ENCODE peak calls at places on chromosomes 5 and 9, in ten cellular contexts. O, M, J, R, N, F, K, T, H and Z are unnamed samples.

GRCh38 chr5:2899311-2899710 is 147.8 kb upstream of the IRX2 start:
- DNase-seq in J (no peak), H (no peak), K (no peak), R (no peak), T (no peak), F (no peak), N (peak), M (no peak), O (no peak), Z (peak)

GRCh38 chr9:135320943-135321342 is 158.6 kb upstream of the PPP1R26 start:
- DNase-seq in N (no peak), M (no peak), R (no peak), T (no peak), J (no peak), F (no peak), O (no peak), H (no peak), K (no peak), Z (no peak)

GRCh38 chr9:4756420-4756819 is 15.4 kb upstream of the AK3 start:
- DNase-seq in H (no peak), O (no peak), K (no peak), T (no peak), R (no peak), M (no peak), J (no peak), N (no peak), F (no peak), Z (no peak)

GRCh38 chr5:147369742-147370374 is 135.0 kb downstream of the STK32A start:
- DNase-seq in O (no peak), K (peak), M (no peak), R (no peak), N (no peak), F (no peak), H (no peak), J (peak), T (no peak), Z (no peak)

GRCh38 chr9:36149197-36149596 is 12.7 kb downstream of the GLIPR2 start:
- DNase-seq in M (no peak), F (no peak), N (no peak), K (peak), H (no peak), T (no peak), R (no peak), O (no peak), J (peak), Z (no peak)

GRCh38 chr5:98905857-98906688 is 22.7 kb downstream of the CHD1 start:
- DNase-seq in T (peak), F (no peak), K (peak), O (no peak), N (peak), J (peak), R (no peak), H (no peak), M (no peak), Z (no peak)

GRCh38 chr9:16031971-16032370 is 479.1 kb downstream of the CCDC171 start:
- DNase-seq in O (no peak), H (no peak), M (no peak), K (no peak), T (no peak), R (no peak), N (no peak), J (peak), F (no peak), Z (no peak)

GRCh38 chr9:112384690-112385089 is 4.8 kb downstream of the HSDL2 start:
- DNase-seq in O (no peak), M (no peak), H (no peak), N (peak), K (no peak), J (no peak), R (no peak), F (no peak), T (no peak), Z (no peak)

GRCh38 chr5:150562832-150563231 is 54.9 kb downstream of the NDST1 start:
- DNase-seq in J (peak), H (no peak), K (peak), F (peak), N (peak), O (peak), R (peak), M (no peak), T (no peak), Z (no peak)

GRCh38 chr5:72584466-72584865 is 77.3 kb upstream of the ZNF366 start:
- DNase-seq in J (no peak), O (no peak), H (no peak), T (peak), F (no peak), K (peak), R (no peak), M (no peak), N (no peak), Z (no peak)

GRCh38 chr5:16888694-16889124 is 47.4 kb downstream of the MYO10 start:
- DNase-seq in H (no peak), J (peak), O (no peak), R (peak), T (no peak), N (no peak), M (no peak), F (no peak), K (peak), Z (no peak)

GRCh38 chr5:91296691-91297143 is 86.4 kb downstream of the ARRDC3 start:
- DNase-seq in H (peak), T (no peak), F (no peak), M (peak), K (peak), R (peak), O (no peak), N (no peak), J (peak), Z (no peak)

GRCh38 chr5:919356-920000 is 26.8 kb downstream of the TRIP13 start:
- DNase-seq in H (no peak), N (no peak), J (no peak), T (no peak), O (no peak), K (no peak), F (no peak), M (no peak), R (no peak), Z (no peak)

GRCh38 chr9:89579741-89580395 is 24.9 kb upstream of the GADD45G start:
- DNase-seq in N (no peak), R (no peak), T (no peak), J (no peak), M (no peak), F (no peak), O (no peak), K (no peak), H (no peak), Z (no peak)

GRCh38 chr5:80885698-80886000 is 74.5 kb upstream of the RASGRF2 start:
- DNase-seq in N (no peak), M (no peak), F (no peak), O (no peak), T (no peak), K (no peak), H (no peak), J (peak), R (peak), Z (no peak)

GRCh38 chr9:72586388-72587160 is 65.2 kb downstream of the TMC1 start:
- DNase-seq in N (no peak), F (peak), H (no peak), M (no peak), K (peak), T (no peak), J (peak), O (no peak), R (peak), Z (no peak)

GRCh38 chr5:61732376-61732775 is 400.3 kb downstream of the ZSWIM6 start:
- DNase-seq in N (no peak), K (peak), H (no peak), O (no peak), T (no peak), R (no peak), M (no peak), F (no peak), J (peak), Z (no peak)

GRCh38 chr5:61477788-61478187 is 145.7 kb downstream of the ZSWIM6 start:
- DNase-seq in M (no peak), O (no peak), T (no peak), R (no peak), F (no peak), N (no peak), H (no peak), K (no peak), J (no peak), Z (no peak)

GRCh38 chr5:17302590-17302989 is 85.2 kb downstream of the BASP1 start:
- DNase-seq in H (no peak), R (no peak), F (no peak), K (peak), T (no peak), O (no peak), J (peak), M (no peak), N (no peak), Z (no peak)

GRCh38 chr5:168288349-168289245 is 2.8 kb upstream of the WWC1 start:
- DNase-seq in F (peak), J (no peak), N (no peak), R (peak), T (no peak), K (no peak), O (no peak), H (no peak), M (no peak), Z (peak)

GRCh38 chr9:127754761-127755557 is 19.9 kb upstream of the TOR2A start:
- DNase-seq in J (no peak), M (no peak), R (no peak), N (no peak), F (no peak), O (peak), K (no peak), H (no peak), T (no peak), Z (no peak)

GRCh38 chr9:35555881-35556280 is 49.2 kb upstream of the TESK1 start:
- DNase-seq in K (no peak), F (no peak), R (no peak), N (no peak), T (no peak), O (no peak), J (no peak), M (no peak), H (no peak), Z (no peak)

GRCh38 chr5:34751807-34752736 is 86.9 kb upstream of the TTC23L start:
- DNase-seq in J (peak), H (no peak), N (no peak), R (no peak), M (peak), K (no peak), F (peak), O (no peak), T (peak), Z (no peak)

GRCh38 chr9:69590241-69590640 is 81.9 kb downstream of the APBA1 start:
- DNase-seq in M (no peak), R (no peak), T (no peak), O (no peak), H (no peak), K (no peak), F (no peak), N (no peak), J (no peak), Z (no peak)

GRCh38 chr5:175466700-175467318 is 11.6 kb upstream of the SFXN1 start:
- DNase-seq in F (no peak), T (no peak), N (no peak), R (no peak), H (no peak), O (no peak), J (peak), M (peak), K (no peak), Z (no peak)

GRCh38 chr5:116502616-116503015 is 72.0 kb downstream of the SEMA6A start:
- DNase-seq in R (no peak), M (no peak), F (no peak), H (no peak), N (no peak), O (no peak), J (peak), T (no peak), K (peak), Z (no peak)

GRCh38 chr9:4241552-4241951 is 58.3 kb downstream of the GLIS3 start:
- DNase-seq in F (no peak), K (no peak), O (no peak), J (no peak), H (no peak), M (no peak), N (no peak), R (no peak), T (no peak), Z (no peak)

GRCh38 chr5:74017786-74018211 is 391.8 kb downstream of the ARHGEF28 start:
- DNase-seq in O (no peak), R (no peak), H (no peak), F (no peak), M (no peak), K (peak), N (no peak), J (peak), T (no peak), Z (no peak)

GRCh38 chr5:161105563-161105962 is 253.6 kb upstream of the ATP10B start:
- DNase-seq in T (no peak), H (no peak), N (no peak), O (no peak), R (no peak), J (peak), F (no peak), M (no peak), K (peak), Z (no peak)

GRCh38 chr5:65034029-65034781 is 265.5 kb downstream of the CWC27 start:
- DNase-seq in F (no peak), T (peak), O (no peak), N (no peak), R (no peak), H (no peak), J (peak), M (no peak), K (peak), Z (no peak)

GRCh38 chr5:96114736-96115466 is 153.2 kb upstream of the ELL2 start:
- DNase-seq in N (no peak), O (no peak), M (no peak), J (no peak), R (no peak), H (no peak), T (no peak), F (no peak), K (peak), Z (no peak)

GRCh38 chr5:73157399-73158303 is 15.3 kb upstream of the TMEM174 start:
- DNase-seq in T (no peak), N (no peak), F (no peak), O (no peak), M (no peak), H (no peak), K (no peak), J (no peak), R (no peak), Z (no peak)

GRCh38 chr5:78666041-78666444 is 17.5 kb upstream of the LHFPL2 start:
- DNase-seq in O (no peak), F (no peak), H (no peak), J (no peak), M (no peak), N (no peak), R (no peak), T (no peak), K (peak), Z (no peak)

GRCh38 chr9:71626395-71626794 is 141.9 kb downstream of the CEMIP2 start:
- DNase-seq in K (no peak), M (no peak), R (no peak), H (no peak), F (no peak), J (no peak), O (no peak), T (no peak), N (no peak), Z (no peak)

GRCh38 chr9:98328141-98328540 is 72.7 kb upstream of the TBC1D2 start:
- DNase-seq in J (no peak), R (no peak), O (no peak), H (no peak), K (no peak), T (no peak), M (no peak), F (no peak), N (no peak), Z (no peak)

GRCh38 chr5:95924720-95925119 is 36.9 kb downstream of the ELL2 start:
- DNase-seq in J (peak), H (no peak), T (peak), K (peak), N (peak), M (no peak), O (no peak), R (no peak), F (no peak), Z (no peak)

GRCh38 chr9:12785251-12785880 is 10.5 kb downstream of the LURAP1L start:
- DNase-seq in H (peak), T (no peak), K (peak), F (peak), N (no peak), J (peak), M (no peak), R (peak), O (no peak), Z (no peak)

GRCh38 chr5:83877911-83878706 is 157.5 kb upstream of the HAPLN1 start:
- DNase-seq in H (no peak), M (no peak), R (no peak), T (no peak), J (peak), F (no peak), N (no peak), K (peak), O (no peak), Z (no peak)

GRCh38 chr9:124868511-124869465 is 6.9 kb downstream of the ARPC5L start:
- DNase-seq in J (peak), F (peak), O (peak), N (peak), R (peak), K (peak), M (peak), H (peak), T (peak), Z (no peak)

DNA sequence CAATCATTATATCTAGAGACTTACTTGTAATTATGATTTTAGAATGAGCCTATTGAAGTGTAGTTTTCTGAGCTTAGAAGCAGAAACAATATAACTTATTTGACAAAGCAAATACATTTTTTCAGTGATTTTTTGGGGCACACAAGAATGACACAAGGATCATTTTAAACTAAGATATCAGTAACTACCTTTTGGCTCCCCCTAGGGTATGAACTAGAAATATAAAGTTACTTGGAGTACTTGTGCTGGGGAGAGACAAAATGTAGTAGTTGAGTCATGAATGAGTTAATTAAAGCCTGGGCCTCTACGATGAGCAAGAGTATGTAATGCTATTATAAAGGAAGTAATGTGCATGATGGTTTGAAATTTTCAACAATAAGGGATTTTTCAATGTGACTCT is 1244.1 kb upstream of the ACO1 start:
- DNase-seq in H (no peak), K (peak), R (no peak), T (no peak), M (no peak), J (peak), F (no peak), O (no peak), N (peak), Z (no peak)
- TF ChIP-seq CTCF in H (peak), K (no peak), R (no peak), T (peak), M (no peak), J (peak), F (peak), O (peak), N (peak), Z (peak)

DNA sequence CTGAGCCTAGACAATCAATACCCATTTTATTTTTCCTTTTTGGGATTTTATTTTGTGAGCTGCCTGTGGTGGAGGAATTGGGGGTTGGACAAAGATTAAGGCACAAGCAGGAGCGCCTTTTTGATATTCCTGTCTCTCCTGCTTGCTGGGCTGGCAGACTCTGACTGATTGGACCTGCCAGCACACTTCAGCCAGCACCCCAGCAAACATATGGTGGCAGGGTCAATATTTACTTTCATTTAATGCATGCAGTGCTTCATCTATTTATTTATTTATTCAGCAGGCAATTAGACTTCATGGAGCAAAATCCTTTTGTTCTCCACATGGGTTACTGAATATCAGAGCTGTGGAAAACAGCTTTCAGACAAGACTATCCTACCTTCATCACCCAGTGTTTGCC is 48.4 kb upstream of the EPB41L4A start:
- DNase-seq in N (no peak), F (no peak), K (no peak), H (no peak), J (no peak), T (no peak), R (no peak), O (no peak), M (no peak), Z (no peak)
- TF ChIP-seq CTCF in N (no peak), F (no peak), K (no peak), H (no peak), J (no peak), T (no peak), R (no peak), O (no peak), M (no peak), Z (no peak)

GRCh38 chr9:132651259-132651658 is 18.5 kb downstream of the DDX31 start:
- DNase-seq in T (no peak), N (peak), R (peak), M (no peak), K (peak), H (no peak), J (peak), F (peak), O (peak), Z (no peak)
- TF ChIP-seq CTCF in T (peak), N (peak), R (no peak), M (peak), K (peak), H (no peak), J (peak), F (peak), O (peak), Z (peak)

GRCh38 chr5:135891804-135892203 is 3.8 kb downstream of the IL9 start:
- DNase-seq in K (no peak), O (peak), H (no peak), M (no peak), N (no peak), T (no peak), R (no peak), J (no peak), F (no peak), Z (no peak)
- TF ChIP-seq CTCF in K (no peak), O (no peak), H (no peak), M (no peak), N (peak), T (peak), R (no peak), J (peak), F (no peak), Z (peak)

GRCh38 chr9:74412236-74412979 is 84.7 kb upstream of the RORB start:
- DNase-seq in J (no peak), K (no peak), R (no peak), H (no peak), M (no peak), N (no peak), T (no peak), F (no peak), O (no peak), Z (no peak)
- TF ChIP-seq CTCF in J (no peak), K (no peak), R (no peak), H (no peak), M (no peak), N (no peak), T (no peak), F (no peak), O (no peak), Z (no peak)

GRCh38 chr5:113678924-113679575 is 165.6 kb downstream of the YTHDC2 start:
- DNase-seq in N (peak), H (no peak), O (peak), K (peak), J (peak), M (no peak), T (no peak), R (peak), F (peak), Z (no peak)
- TF ChIP-seq CTCF in N (peak), H (peak), O (peak), K (peak), J (peak), M (peak), T (peak), R (peak), F (peak), Z (peak)

GRCh38 chr5:5887818-5888217 is 465.3 kb downstream of the ICE1 start:
- DNase-seq in H (no peak), T (no peak), R (no peak), K (no peak), M (no peak), F (no peak), N (no peak), O (no peak), J (no peak), Z (no peak)

GRCh38 chr5:5886812-5887486 is 464.5 kb downstream of the ICE1 start:
- DNase-seq in O (peak), H (peak), N (peak), M (no peak), K (no peak), R (peak), J (no peak), T (peak), F (peak), Z (no peak)

GRCh38 chr5:5885782-5886181 is 463.3 kb downstream of the ICE1 start:
- DNase-seq in J (no peak), T (no peak), N (no peak), H (no peak), F (no peak), R (no peak), K (no peak), O (no peak), M (no peak), Z (no peak)

GRCh38 chr5:5886353-5886752 is 463.9 kb downstream of the ICE1 start:
- DNase-seq in F (no peak), J (no peak), H (no peak), K (no peak), N (no peak), M (no peak), T (no peak), R (no peak), O (no peak), Z (no peak)

DNA sequence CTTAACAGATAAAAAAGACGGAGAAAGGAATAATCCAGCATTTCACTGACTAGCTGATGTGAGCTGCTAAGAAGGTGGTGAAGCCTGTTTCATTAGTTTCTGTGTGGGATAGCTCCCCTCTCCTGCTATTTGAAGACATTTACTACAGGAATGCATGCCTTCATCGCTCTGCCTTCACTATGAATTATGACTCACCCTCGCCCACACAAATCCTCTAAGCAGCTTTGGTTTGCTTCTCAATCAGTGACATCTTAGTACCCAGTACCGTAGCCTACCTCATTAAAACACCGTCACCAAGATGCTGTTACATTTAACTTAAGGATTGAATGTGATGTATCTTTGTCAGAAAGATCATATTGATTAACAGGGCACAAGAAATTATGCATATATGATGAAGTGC is 468.9 kb downstream of the ICE1 start:
- DNase-seq in K (no peak), R (no peak), N (no peak), M (no peak), J (no peak), T (no peak), H (no peak), F (no peak), O (no peak), Z (no peak)
- TF ChIP-seq CTCF in K (no peak), R (no peak), N (no peak), M (no peak), J (no peak), T (no peak), H (no peak), F (no peak), O (no peak), Z (no peak)